ENCODE peak calls at places on chromosomes 3 and 15, in nine cellular contexts. V is activated CD8-positive, alpha-beta memory T cell treated with anti-CD3 and anti-CD28 coated beads for 48 hours; P is foreskin keratinocyte; Q is heart right ventricle; Y is activated naive CD8-positive, alpha-beta T cell treated with anti-CD3 and anti-CD28 coated beads for 36 hours; U is COR-L47; W is CD8-positive, alpha-beta memory T cell; X is A673; S is iris pigment epithelial cell. I is an unnamed sample.

GRCh38 chr3:10835406-10835805 is 19.4 kb downstream of the SLC6A11 start:
- DNase-seq in V (no peak), P (no peak), Q (no peak), Y (no peak), U (no peak), W (no peak), X (no peak), S (no peak), I (no peak)

GRCh38 chr3:117719316-117719926 is 1009.8 kb downstream of the TUSC7 start:
- DNase-seq in V (no peak), P (no peak), Q (no peak), Y (no peak), U (peak; percentile 40), W (no peak), X (peak; percentile 37), S (peak; percentile 25), I (no peak)

GRCh38 chr3:195613468-195614069 is 29.8 kb upstream of the APOD start:
- DNase-seq in V (no peak), P (peak; percentile 62), Q (no peak), Y (no peak), U (no peak), W (no peak), X (no peak), S (peak; percentile 54), I (no peak)

GRCh38 chr3:16338999-16339398 is 74.0 kb downstream of the OXNAD1 start:
- DNase-seq in V (no peak), P (peak; percentile 82), Q (no peak), Y (no peak), U (no peak), W (no peak), X (peak; percentile 39), S (peak; percentile 96), I (no peak)

GRCh38 chr3:190621209-190621608 is 107.3 kb downstream of the IL1RAP start:
- DNase-seq in V (no peak), P (no peak), Q (no peak), Y (no peak), U (no peak), W (no peak), X (no peak), S (no peak), I (no peak)

GRCh38 chr3:123098411-123099330 is 31.8 kb downstream of the PDIA5 start:
- DNase-seq in V (no peak), P (no peak), Q (no peak), Y (no peak), U (no peak), W (no peak), X (no peak), S (peak; percentile 38), I (no peak)

GRCh38 chr15:86629409-86629808 is 549.7 kb downstream of the AGBL1 start:
- DNase-seq in V (no peak), P (peak; percentile 32), Q (no peak), Y (no peak), U (no peak), W (no peak), X (no peak), S (no peak), I (no peak)

GRCh38 chr3:148880681-148881080 is 15.6 kb downstream of the CPA3 start:
- DNase-seq in V (no peak), P (no peak), Q (no peak), Y (no peak), U (no peak), W (no peak), X (peak; percentile 14), S (no peak), I (no peak)

GRCh38 chr15:60605879-60606304 is 127.0 kb upstream of the ICE2 start:
- DNase-seq in V (no peak), P (no peak), Q (peak; percentile 62), Y (no peak), U (no peak), W (no peak), X (no peak), S (peak; percentile 86), I (no peak)

GRCh38 chr15:61871926-61872522 is 188.2 kb downstream of the VPS13C start:
- DNase-seq in V (no peak), P (peak; percentile 12), Q (no peak), Y (no peak), U (no peak), W (no peak), X (peak; percentile 43), S (peak; percentile 32), I (no peak)

GRCh38 chr3:71694358-71694999 is 30.7 kb downstream of the EIF4E3 start:
- DNase-seq in V (no peak), P (peak; percentile 70), Q (no peak), Y (no peak), U (no peak), W (no peak), X (no peak), S (peak; percentile 98), I (no peak)

GRCh38 chr3:116087431-116087830 is 357.9 kb downstream of the LSAMP start:
- DNase-seq in V (no peak), P (no peak), Q (no peak), Y (no peak), U (no peak), W (no peak), X (peak; percentile 8), S (no peak), I (no peak)

GRCh38 chr15:72034351-72034750 is 83.6 kb downstream of the MYO9A start:
- DNase-seq in V (no peak), P (no peak), Q (no peak), Y (no peak), U (no peak), W (no peak), X (no peak), S (peak; percentile 42), I (no peak)

GRCh38 chr3:184305577-184305976 is 6.5 kb downstream of the PSMD2 start:
- DNase-seq in V (no peak), P (no peak), Q (no peak), Y (no peak), U (no peak), W (no peak), X (peak; percentile 39), S (no peak), I (no peak)

GRCh38 chr15:79349526-79349925 is 38.6 kb downstream of the TMED3 start:
- DNase-seq in V (no peak), P (no peak), Q (no peak), Y (no peak), U (no peak), W (no peak), X (no peak), S (peak; percentile 31), I (no peak)

GRCh38 chr15:63244399-63244798 is 33.0 kb upstream of the APH1B start:
- DNase-seq in V (no peak), P (peak; percentile 75), Q (no peak), Y (no peak), U (no peak), W (no peak), X (peak; percentile 70), S (peak; percentile 56), I (no peak)

GRCh38 chr15:55198706-55199105 is 2.0 kb upstream of the RSL24D1 start:
- DNase-seq in V (no peak), P (no peak), Q (no peak), Y (no peak), U (no peak), W (no peak), X (no peak), S (no peak), I (no peak)

GRCh38 chr3:15557511-15557946 is 36.0 kb upstream of the COLQ start:
- DNase-seq in V (no peak), P (peak; percentile 78), Q (peak; percentile 55), Y (peak; percentile 65), U (peak; percentile 33), W (peak; percentile 27), X (peak; percentile 80), S (peak; percentile 84), I (peak; percentile 21)

GRCh38 chr15:29123991-29124390 is 145.6 kb downstream of the NSMCE3 start:
- DNase-seq in V (no peak), P (no peak), Q (no peak), Y (no peak), U (no peak), W (no peak), X (no peak), S (no peak), I (no peak)